ENCODE peak calls at places on chromosome 2, in seven cellular contexts. L, V, C, T, Q, Z and K are unnamed samples.
A peak's percentile ranks its signal among the peaks of the same experiment; 100 is the strongest.

GRCh38 chr2:199659207-199659606 is 191.8 kb downstream of the FTCDNL1 start:
- DNase-seq in Q (peak; percentile 38), C (peak; percentile 69), Z (no peak), V (no peak), T (no peak), L (peak; percentile 60), K (no peak)

GRCh38 chr2:76188334-76188733 is 477.6 kb upstream of the GCFC2 start:
- DNase-seq in L (no peak), Z (no peak), V (no peak), C (peak; percentile 10), Q (no peak), T (no peak), K (no peak)

GRCh38 chr2:219521066-219521880 is 7.0 kb downstream of the ASIC4 start:
- DNase-seq in C (peak; percentile 93), T (no peak), Z (peak; percentile 33), Q (no peak), L (peak; percentile 91), V (no peak), K (no peak)

GRCh38 chr2:167749016-167749415 is 498.4 kb downstream of the STK39 start:
- DNase-seq in Q (no peak), Z (no peak), V (no peak), C (no peak), L (no peak), T (no peak), K (no peak)

GRCh38 chr2:31129835-31130561 is 8.2 kb downstream of the GALNT14 start:
- DNase-seq in Z (no peak), L (peak; percentile 55), Q (no peak), T (no peak), V (no peak), C (no peak), K (no peak)

GRCh38 chr2:57850415-57851130 is 196.0 kb upstream of the VRK2 start:
- DNase-seq in C (no peak), T (no peak), Q (no peak), Z (no peak), L (no peak), V (no peak), K (no peak)

GRCh38 chr2:215313219-215313656 is 1.4 kb downstream of the ATIC start:
- DNase-seq in Q (no peak), Z (peak; percentile 44), C (no peak), L (no peak), T (no peak), V (no peak), K (no peak)

GRCh38 chr2:77270433-77270832 is 251.7 kb downstream of the LRRTM4 start:
- DNase-seq in V (no peak), L (no peak), Q (no peak), T (no peak), C (no peak), Z (no peak), K (no peak)

GRCh38 chr2:26778076-26778475 is 7.8 kb upstream of the CENPA start:
- DNase-seq in Z (no peak), T (no peak), V (no peak), Q (no peak), C (no peak), L (no peak), K (no peak)

GRCh38 chr2:201182650-201183372 is at the start of gene CASP10:
- DNase-seq in Q (no peak), T (peak; percentile 53), L (no peak), V (peak; percentile 77), C (peak; percentile 88), Z (peak; percentile 94), K (no peak)

GRCh38 chr2:12289105-12289802 is 427.5 kb upstream of the TRIB2 start:
- DNase-seq in C (no peak), Z (no peak), L (no peak), T (no peak), V (no peak), Q (no peak), K (no peak)

GRCh38 chr2:100248044-100248330 is 74.3 kb downstream of the LONRF2 start:
- DNase-seq in L (no peak), C (no peak), Q (no peak), T (no peak), Z (no peak), V (no peak), K (no peak)

DNA sequence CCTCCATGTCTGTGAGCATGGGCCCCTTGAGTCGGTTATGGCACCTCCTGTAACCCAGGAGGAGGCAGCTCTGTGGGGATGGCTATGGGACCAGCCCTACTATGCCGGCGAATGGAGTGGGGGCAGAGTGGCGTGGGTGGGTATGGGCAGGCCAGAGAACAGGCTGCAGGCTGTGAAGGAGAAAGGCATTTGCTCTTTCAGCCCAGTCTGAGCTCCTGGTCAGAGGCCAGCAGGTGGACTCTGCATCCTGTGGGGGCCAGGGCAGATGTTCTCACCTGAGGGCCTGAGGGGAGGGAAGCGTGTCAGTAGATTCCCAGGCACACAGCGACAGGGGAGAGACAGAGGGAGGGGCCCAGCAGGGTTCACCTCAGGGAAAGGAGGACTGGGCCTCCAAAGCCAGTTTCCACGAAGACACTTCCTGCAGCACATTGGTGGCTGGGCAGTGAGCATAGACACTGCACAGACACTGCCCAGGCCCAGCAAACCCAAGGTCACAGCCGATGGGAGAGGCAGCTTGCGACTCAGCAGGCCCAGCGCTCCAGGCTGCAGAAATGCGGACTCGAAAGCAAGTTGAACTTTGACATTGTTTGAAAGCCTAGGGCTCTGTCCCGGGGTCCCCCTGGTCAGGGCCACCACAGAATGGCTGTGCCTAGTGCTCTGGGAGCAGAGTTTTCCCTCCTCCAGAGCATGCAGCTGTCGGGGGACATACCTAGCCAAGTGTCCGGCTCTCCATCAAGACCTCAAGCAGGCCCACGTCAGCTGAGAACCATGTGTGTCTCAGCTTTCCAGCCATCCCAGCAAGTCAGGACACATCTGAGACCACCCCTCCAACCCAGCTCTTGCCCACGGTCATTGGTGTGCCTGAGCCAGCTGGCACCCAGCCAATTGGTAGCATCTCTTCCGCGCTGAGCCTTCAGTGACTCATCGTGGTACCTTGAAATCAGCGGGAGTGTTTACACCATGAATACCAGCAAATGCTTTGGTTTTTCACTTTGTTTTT is 53.8 kb downstream of the TGOLN2 start:
- DNase-seq in Z (peak; percentile 62), V (no peak), Q (no peak), C (peak; percentile 23), L (peak; percentile 66), T (no peak), K (no peak)
- TF ChIP-seq JUND in Z (no peak), V (no peak), Q (no peak), C (no peak), L (peak; percentile 71), T (peak; percentile 68), K (no peak)

GRCh38 chr2:119408221-119408619 is 23.4 kb upstream of the TMEM37 start:
- DNase-seq in V (no peak), Z (no peak), L (no peak), T (no peak), C (no peak), Q (no peak), K (no peak)

GRCh38 chr2:119405151-119405550 is 26.5 kb upstream of the TMEM37 start:
- DNase-seq in Q (no peak), C (no peak), L (no peak), T (no peak), Z (no peak), V (no peak), K (no peak)

GRCh38 chr2:119402645-119403560 is 28.8 kb upstream of the TMEM37 start:
- DNase-seq in T (no peak), V (no peak), L (no peak), C (no peak), Q (no peak), Z (no peak), K (no peak)

GRCh38 chr2:119409506-119409905 is 22.1 kb upstream of the TMEM37 start:
- DNase-seq in T (no peak), C (no peak), Q (no peak), Z (no peak), V (no peak), L (no peak), K (no peak)

GRCh38 chr2:119407430-119408220 is 24.0 kb upstream of the TMEM37 start:
- DNase-seq in V (peak; percentile 32), C (peak; percentile 71), L (peak; percentile 79), Q (no peak), T (peak; percentile 52), Z (peak; percentile 73), K (peak; percentile 63)
- TF ChIP-seq JUND in V (no peak), C (no peak), L (no peak), Q (no peak), T (no peak), Z (no peak), K (no peak)

GRCh38 chr2:159246325-159246988 is 40.0 kb downstream of the WDSUB1 start:
- DNase-seq in V (no peak), T (no peak), C (no peak), Q (no peak), L (no peak), Z (no peak), K (no peak)
- TF ChIP-seq JUND in V (no peak), T (no peak), C (no peak), Q (no peak), L (no peak), Z (no peak), K (no peak)

GRCh38 chr2:21386666-21387065 is 262.9 kb downstream of the TDRD15 start:
- DNase-seq in Q (no peak), L (no peak), T (no peak), Z (no peak), V (no peak), C (no peak), K (no peak)

GRCh38 chr2:21395366-21395765 is 271.6 kb downstream of the TDRD15 start:
- DNase-seq in T (no peak), C (peak; percentile 8), Q (no peak), L (peak; percentile 29), V (no peak), Z (peak; percentile 35), K (peak; percentile 16)

GRCh38 chr2:21396252-21396651 is 272.5 kb downstream of the TDRD15 start:
- DNase-seq in T (no peak), C (no peak), Q (no peak), V (no peak), Z (no peak), L (no peak), K (no peak)

DNA sequence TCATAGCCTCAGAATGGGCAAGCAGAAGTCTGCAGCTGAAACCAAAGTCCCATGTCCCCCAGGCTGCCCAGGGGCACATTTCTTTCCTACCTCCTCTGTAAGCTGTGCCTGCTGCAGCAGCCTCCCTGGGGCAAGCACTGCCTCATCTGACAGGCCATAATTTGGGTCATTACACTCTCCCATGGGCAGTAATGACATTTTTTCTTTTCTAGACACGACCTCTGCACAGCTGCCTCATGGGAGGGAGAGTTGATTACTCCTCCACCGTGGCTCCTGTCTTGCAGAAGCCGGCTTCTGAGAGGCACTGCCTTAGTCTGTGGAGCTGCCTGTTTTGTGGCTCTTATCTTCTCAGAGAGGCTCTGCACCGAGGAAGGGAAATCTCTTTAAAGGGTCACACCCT is 268.9 kb downstream of the TDRD15 start:
- DNase-seq in T (no peak), Z (no peak), Q (no peak), C (no peak), L (peak; percentile 31), V (no peak), K (no peak)
- TF ChIP-seq JUND in T (no peak), Z (no peak), Q (no peak), C (no peak), L (no peak), V (no peak), K (no peak)